ENCODE peak calls at places on chromosome 3, in eight cellular contexts. One of them, this sample, is unnamed.

GRCh38 chr3:48555949-48556795 is 431 bp downstream of the PFKFB4 start:
- DNase-seq in posterior vena cava: no peak
- DNase-seq in NAMALWA: no peak
- DNase-seq in NCI-H446 treated with DMSO at 0.1 percent for 48 hours: no peak
- DNase-seq in fibroblast of lung: no peak
- DNase-seq in naive thymus-derived CD4-positive, alpha-beta T cell: no peak
- DNase-seq in AG10803: no peak
- DNase-seq in activated CD4-positive, alpha-beta T cell treated with anti-CD3 and anti-CD28 coated beads, Interleukin-2, amount 50 U/mL, for 1 hour: no peak
- DNase-seq in this sample: no peak

GRCh38 chr3:46463120-46463867 is 1.4 kb downstream of the LTF start:
- DNase-seq in posterior vena cava: no peak
- DNase-seq in NAMALWA: no peak
- DNase-seq in NCI-H446 treated with DMSO at 0.1 percent for 48 hours: no peak
- DNase-seq in fibroblast of lung: no peak
- DNase-seq in naive thymus-derived CD4-positive, alpha-beta T cell: no peak
- DNase-seq in AG10803: no peak
- DNase-seq in activated CD4-positive, alpha-beta T cell treated with anti-CD3 and anti-CD28 coated beads, Interleukin-2, amount 50 U/mL, for 1 hour: no peak
- DNase-seq in this sample: no peak

GRCh38 chr3:126446301-126446700 is 29.4 kb downstream of the ZXDC start:
- DNase-seq in posterior vena cava: peak; percentile 37
- DNase-seq in NAMALWA: no peak
- DNase-seq in NCI-H446 treated with DMSO at 0.1 percent for 48 hours: no peak
- DNase-seq in fibroblast of lung: no peak
- DNase-seq in naive thymus-derived CD4-positive, alpha-beta T cell: no peak
- DNase-seq in AG10803: no peak
- DNase-seq in activated CD4-positive, alpha-beta T cell treated with anti-CD3 and anti-CD28 coated beads, Interleukin-2, amount 50 U/mL, for 1 hour: no peak
- DNase-seq in this sample: no peak

GRCh38 chr3:31446411-31446810 is 86.3 kb upstream of the STT3B start:
- DNase-seq in posterior vena cava: no peak
- DNase-seq in NAMALWA: no peak
- DNase-seq in NCI-H446 treated with DMSO at 0.1 percent for 48 hours: no peak
- DNase-seq in fibroblast of lung: no peak
- DNase-seq in naive thymus-derived CD4-positive, alpha-beta T cell: no peak
- DNase-seq in AG10803: no peak
- DNase-seq in activated CD4-positive, alpha-beta T cell treated with anti-CD3 and anti-CD28 coated beads, Interleukin-2, amount 50 U/mL, for 1 hour: no peak
- DNase-seq in this sample: no peak

GRCh38 chr3:151709847-151710246 is 23.9 kb upstream of the AADACL2 start:
- DNase-seq in posterior vena cava: no peak
- DNase-seq in NAMALWA: no peak
- DNase-seq in NCI-H446 treated with DMSO at 0.1 percent for 48 hours: no peak
- DNase-seq in fibroblast of lung: peak; percentile 45
- DNase-seq in naive thymus-derived CD4-positive, alpha-beta T cell: no peak
- DNase-seq in AG10803: peak; percentile 3
- DNase-seq in activated CD4-positive, alpha-beta T cell treated with anti-CD3 and anti-CD28 coated beads, Interleukin-2, amount 50 U/mL, for 1 hour: no peak
- DNase-seq in this sample: no peak

GRCh38 chr3:22421589-22421988 is 670.6 kb upstream of the ZNF385D start:
- DNase-seq in posterior vena cava: no peak
- DNase-seq in NAMALWA: no peak
- DNase-seq in NCI-H446 treated with DMSO at 0.1 percent for 48 hours: no peak
- DNase-seq in fibroblast of lung: no peak
- DNase-seq in naive thymus-derived CD4-positive, alpha-beta T cell: no peak
- DNase-seq in AG10803: no peak
- DNase-seq in activated CD4-positive, alpha-beta T cell treated with anti-CD3 and anti-CD28 coated beads, Interleukin-2, amount 50 U/mL, for 1 hour: no peak
- DNase-seq in this sample: no peak

GRCh38 chr3:86988235-86988634 is 2.7 kb downstream of the VGLL3 start:
- DNase-seq in posterior vena cava: no peak
- DNase-seq in NAMALWA: no peak
- DNase-seq in NCI-H446 treated with DMSO at 0.1 percent for 48 hours: no peak
- DNase-seq in fibroblast of lung: peak; percentile 87
- DNase-seq in naive thymus-derived CD4-positive, alpha-beta T cell: no peak
- DNase-seq in AG10803: peak; percentile 86
- DNase-seq in activated CD4-positive, alpha-beta T cell treated with anti-CD3 and anti-CD28 coated beads, Interleukin-2, amount 50 U/mL, for 1 hour: no peak
- DNase-seq in this sample: no peak

GRCh38 chr3:132662212-132662611 is 2.1 kb downstream of the UBA5 start:
- DNase-seq in posterior vena cava: no peak
- DNase-seq in NAMALWA: no peak
- DNase-seq in NCI-H446 treated with DMSO at 0.1 percent for 48 hours: no peak
- DNase-seq in fibroblast of lung: no peak
- DNase-seq in naive thymus-derived CD4-positive, alpha-beta T cell: no peak
- DNase-seq in AG10803: no peak
- DNase-seq in activated CD4-positive, alpha-beta T cell treated with anti-CD3 and anti-CD28 coated beads, Interleukin-2, amount 50 U/mL, for 1 hour: no peak
- DNase-seq in this sample: no peak

GRCh38 chr3:42036483-42036823 is 54.7 kb upstream of the TRAK1 start:
- DNase-seq in posterior vena cava: no peak
- DNase-seq in NAMALWA: peak; percentile 28
- DNase-seq in NCI-H446 treated with DMSO at 0.1 percent for 48 hours: no peak
- DNase-seq in fibroblast of lung: peak; percentile 94
- DNase-seq in naive thymus-derived CD4-positive, alpha-beta T cell: no peak
- DNase-seq in AG10803: peak; percentile 95
- DNase-seq in activated CD4-positive, alpha-beta T cell treated with anti-CD3 and anti-CD28 coated beads, Interleukin-2, amount 50 U/mL, for 1 hour: no peak
- DNase-seq in this sample: no peak

GRCh38 chr3:25386686-25387271 is 41.3 kb upstream of the RARB start:
- DNase-seq in posterior vena cava: no peak
- DNase-seq in NAMALWA: no peak
- DNase-seq in NCI-H446 treated with DMSO at 0.1 percent for 48 hours: no peak
- DNase-seq in fibroblast of lung: no peak
- DNase-seq in naive thymus-derived CD4-positive, alpha-beta T cell: no peak
- DNase-seq in AG10803: peak; percentile 19
- DNase-seq in activated CD4-positive, alpha-beta T cell treated with anti-CD3 and anti-CD28 coated beads, Interleukin-2, amount 50 U/mL, for 1 hour: no peak
- DNase-seq in this sample: no peak

GRCh38 chr3:28039829-28040228 is 201.6 kb upstream of the CMC1 start:
- DNase-seq in posterior vena cava: no peak
- DNase-seq in NAMALWA: no peak
- DNase-seq in NCI-H446 treated with DMSO at 0.1 percent for 48 hours: no peak
- DNase-seq in fibroblast of lung: no peak
- DNase-seq in naive thymus-derived CD4-positive, alpha-beta T cell: no peak
- DNase-seq in AG10803: no peak
- DNase-seq in activated CD4-positive, alpha-beta T cell treated with anti-CD3 and anti-CD28 coated beads, Interleukin-2, amount 50 U/mL, for 1 hour: no peak
- DNase-seq in this sample: no peak

GRCh38 chr3:182837855-182838454 is 44.7 kb downstream of the ATP11B start:
- DNase-seq in posterior vena cava: no peak
- DNase-seq in NAMALWA: peak; percentile 46
- DNase-seq in NCI-H446 treated with DMSO at 0.1 percent for 48 hours: no peak
- DNase-seq in fibroblast of lung: peak; percentile 62
- DNase-seq in naive thymus-derived CD4-positive, alpha-beta T cell: peak; percentile 39
- DNase-seq in AG10803: peak; percentile 50
- DNase-seq in activated CD4-positive, alpha-beta T cell treated with anti-CD3 and anti-CD28 coated beads, Interleukin-2, amount 50 U/mL, for 1 hour: no peak
- DNase-seq in this sample: no peak

GRCh38 chr3:72157782-72158638 is 373.1 kb upstream of the PROK2 start:
- DNase-seq in posterior vena cava: no peak
- DNase-seq in NAMALWA: peak; percentile 20
- DNase-seq in NCI-H446 treated with DMSO at 0.1 percent for 48 hours: no peak
- DNase-seq in fibroblast of lung: no peak
- DNase-seq in naive thymus-derived CD4-positive, alpha-beta T cell: no peak
- DNase-seq in AG10803: no peak
- DNase-seq in activated CD4-positive, alpha-beta T cell treated with anti-CD3 and anti-CD28 coated beads, Interleukin-2, amount 50 U/mL, for 1 hour: no peak
- DNase-seq in this sample: no peak

GRCh38 chr3:124092811-124093210 is 100.9 kb upstream of the ROPN1 start:
- DNase-seq in posterior vena cava: no peak
- DNase-seq in NAMALWA: no peak
- DNase-seq in NCI-H446 treated with DMSO at 0.1 percent for 48 hours: no peak
- DNase-seq in fibroblast of lung: no peak
- DNase-seq in naive thymus-derived CD4-positive, alpha-beta T cell: no peak
- DNase-seq in AG10803: no peak
- DNase-seq in activated CD4-positive, alpha-beta T cell treated with anti-CD3 and anti-CD28 coated beads, Interleukin-2, amount 50 U/mL, for 1 hour: no peak
- DNase-seq in this sample: no peak

GRCh38 chr3:151875759-151876158 is 2.3 kb downstream of the SUCNR1 start:
- DNase-seq in posterior vena cava: no peak
- DNase-seq in NAMALWA: peak; percentile 39
- DNase-seq in NCI-H446 treated with DMSO at 0.1 percent for 48 hours: no peak
- DNase-seq in fibroblast of lung: no peak
- DNase-seq in naive thymus-derived CD4-positive, alpha-beta T cell: no peak
- DNase-seq in AG10803: no peak
- DNase-seq in activated CD4-positive, alpha-beta T cell treated with anti-CD3 and anti-CD28 coated beads, Interleukin-2, amount 50 U/mL, for 1 hour: no peak
- DNase-seq in this sample: no peak

GRCh38 chr3:32325957-32326356 is 65.7 kb upstream of the CMTM7 start:
- DNase-seq in posterior vena cava: no peak
- DNase-seq in NAMALWA: no peak
- DNase-seq in NCI-H446 treated with DMSO at 0.1 percent for 48 hours: peak; percentile 54
- DNase-seq in fibroblast of lung: peak; percentile 25
- DNase-seq in naive thymus-derived CD4-positive, alpha-beta T cell: no peak
- DNase-seq in AG10803: no peak
- DNase-seq in activated CD4-positive, alpha-beta T cell treated with anti-CD3 and anti-CD28 coated beads, Interleukin-2, amount 50 U/mL, for 1 hour: no peak
- DNase-seq in this sample: no peak

GRCh38 chr3:101189786-101190185 is 130.6 kb downstream of the IMPG2 start:
- DNase-seq in posterior vena cava: no peak
- DNase-seq in NAMALWA: no peak
- DNase-seq in NCI-H446 treated with DMSO at 0.1 percent for 48 hours: no peak
- DNase-seq in fibroblast of lung: peak; percentile 65
- DNase-seq in naive thymus-derived CD4-positive, alpha-beta T cell: no peak
- DNase-seq in AG10803: peak; percentile 60
- DNase-seq in activated CD4-positive, alpha-beta T cell treated with anti-CD3 and anti-CD28 coated beads, Interleukin-2, amount 50 U/mL, for 1 hour: no peak
- DNase-seq in this sample: no peak

GRCh38 chr3:4690277-4690676 is 197.1 kb downstream of the ITPR1 start:
- DNase-seq in posterior vena cava: no peak
- DNase-seq in NAMALWA: no peak
- DNase-seq in NCI-H446 treated with DMSO at 0.1 percent for 48 hours: no peak
- DNase-seq in fibroblast of lung: no peak
- DNase-seq in naive thymus-derived CD4-positive, alpha-beta T cell: no peak
- DNase-seq in AG10803: no peak
- DNase-seq in activated CD4-positive, alpha-beta T cell treated with anti-CD3 and anti-CD28 coated beads, Interleukin-2, amount 50 U/mL, for 1 hour: no peak
- DNase-seq in this sample: no peak

GRCh38 chr3:124592658-124593441 is 137.4 kb upstream of the UMPS start:
- DNase-seq in posterior vena cava: no peak
- DNase-seq in NAMALWA: no peak
- DNase-seq in NCI-H446 treated with DMSO at 0.1 percent for 48 hours: no peak
- DNase-seq in fibroblast of lung: no peak
- DNase-seq in naive thymus-derived CD4-positive, alpha-beta T cell: no peak
- DNase-seq in AG10803: no peak
- DNase-seq in activated CD4-positive, alpha-beta T cell treated with anti-CD3 and anti-CD28 coated beads, Interleukin-2, amount 50 U/mL, for 1 hour: no peak
- DNase-seq in this sample: no peak

GRCh38 chr3:177358968-177359600 is 161.8 kb upstream of the TBL1XR1 start:
- DNase-seq in posterior vena cava: peak; percentile 86
- DNase-seq in NAMALWA: peak; percentile 85
- DNase-seq in NCI-H446 treated with DMSO at 0.1 percent for 48 hours: no peak
- DNase-seq in fibroblast of lung: no peak
- DNase-seq in naive thymus-derived CD4-positive, alpha-beta T cell: peak; percentile 61
- DNase-seq in AG10803: no peak
- DNase-seq in activated CD4-positive, alpha-beta T cell treated with anti-CD3 and anti-CD28 coated beads, Interleukin-2, amount 50 U/mL, for 1 hour: peak; percentile 33
- DNase-seq in this sample: peak; percentile 30

GRCh38 chr3:194869482-194870169 is 183.9 kb downstream of the FAM43A start:
- DNase-seq in posterior vena cava: no peak
- DNase-seq in NAMALWA: no peak
- DNase-seq in NCI-H446 treated with DMSO at 0.1 percent for 48 hours: no peak
- DNase-seq in fibroblast of lung: peak; percentile 73
- DNase-seq in naive thymus-derived CD4-positive, alpha-beta T cell: no peak
- DNase-seq in AG10803: peak; percentile 65
- DNase-seq in activated CD4-positive, alpha-beta T cell treated with anti-CD3 and anti-CD28 coated beads, Interleukin-2, amount 50 U/mL, for 1 hour: no peak
- DNase-seq in this sample: no peak

GRCh38 chr3:82467051-82467450 is 705.6 kb upstream of the GBE1 start:
- DNase-seq in posterior vena cava: no peak
- DNase-seq in NAMALWA: no peak
- DNase-seq in NCI-H446 treated with DMSO at 0.1 percent for 48 hours: no peak
- DNase-seq in fibroblast of lung: no peak
- DNase-seq in naive thymus-derived CD4-positive, alpha-beta T cell: no peak
- DNase-seq in AG10803: no peak
- DNase-seq in activated CD4-positive, alpha-beta T cell treated with anti-CD3 and anti-CD28 coated beads, Interleukin-2, amount 50 U/mL, for 1 hour: no peak
- DNase-seq in this sample: no peak

GRCh38 chr3:108008931-108009635 is 81.7 kb downstream of the CD47 start:
- DNase-seq in posterior vena cava: no peak
- DNase-seq in NAMALWA: peak; percentile 11
- DNase-seq in NCI-H446 treated with DMSO at 0.1 percent for 48 hours: no peak
- DNase-seq in fibroblast of lung: no peak
- DNase-seq in naive thymus-derived CD4-positive, alpha-beta T cell: no peak
- DNase-seq in AG10803: peak; percentile 84
- DNase-seq in activated CD4-positive, alpha-beta T cell treated with anti-CD3 and anti-CD28 coated beads, Interleukin-2, amount 50 U/mL, for 1 hour: no peak
- DNase-seq in this sample: no peak

GRCh38 chr3:31724681-31725080 is 192.0 kb downstream of the STT3B start:
- DNase-seq in posterior vena cava: no peak
- DNase-seq in NAMALWA: peak; percentile 67
- DNase-seq in NCI-H446 treated with DMSO at 0.1 percent for 48 hours: no peak
- DNase-seq in fibroblast of lung: peak; percentile 49
- DNase-seq in naive thymus-derived CD4-positive, alpha-beta T cell: no peak
- DNase-seq in AG10803: peak; percentile 5
- DNase-seq in activated CD4-positive, alpha-beta T cell treated with anti-CD3 and anti-CD28 coated beads, Interleukin-2, amount 50 U/mL, for 1 hour: no peak
- DNase-seq in this sample: no peak

GRCh38 chr3:43892535-43892934 is 201.8 kb downstream of the ABHD5 start:
- DNase-seq in posterior vena cava: no peak
- DNase-seq in NAMALWA: peak; percentile 84
- DNase-seq in NCI-H446 treated with DMSO at 0.1 percent for 48 hours: no peak
- DNase-seq in fibroblast of lung: no peak
- DNase-seq in naive thymus-derived CD4-positive, alpha-beta T cell: no peak
- DNase-seq in AG10803: no peak
- DNase-seq in activated CD4-positive, alpha-beta T cell treated with anti-CD3 and anti-CD28 coated beads, Interleukin-2, amount 50 U/mL, for 1 hour: no peak
- DNase-seq in this sample: no peak

GRCh38 chr3:100647171-100647570 is 37.8 kb downstream of the ADGRG7 start:
- DNase-seq in posterior vena cava: no peak
- DNase-seq in NAMALWA: no peak
- DNase-seq in NCI-H446 treated with DMSO at 0.1 percent for 48 hours: no peak
- DNase-seq in fibroblast of lung: no peak
- DNase-seq in naive thymus-derived CD4-positive, alpha-beta T cell: no peak
- DNase-seq in AG10803: no peak
- DNase-seq in activated CD4-positive, alpha-beta T cell treated with anti-CD3 and anti-CD28 coated beads, Interleukin-2, amount 50 U/mL, for 1 hour: no peak
- DNase-seq in this sample: no peak

GRCh38 chr3:33791477-33792166 is 6.8 kb upstream of the PDCD6IP start:
- DNase-seq in posterior vena cava: peak; percentile 59
- DNase-seq in NAMALWA: no peak
- DNase-seq in NCI-H446 treated with DMSO at 0.1 percent for 48 hours: no peak
- DNase-seq in fibroblast of lung: peak; percentile 29
- DNase-seq in naive thymus-derived CD4-positive, alpha-beta T cell: no peak
- DNase-seq in AG10803: no peak
- DNase-seq in activated CD4-positive, alpha-beta T cell treated with anti-CD3 and anti-CD28 coated beads, Interleukin-2, amount 50 U/mL, for 1 hour: no peak
- DNase-seq in this sample: peak; percentile 14

GRCh38 chr3:25648107-25648535 is 16.6 kb downstream of the TOP2B start:
- DNase-seq in posterior vena cava: no peak
- DNase-seq in NAMALWA: peak; percentile 93
- DNase-seq in NCI-H446 treated with DMSO at 0.1 percent for 48 hours: peak; percentile 53
- DNase-seq in fibroblast of lung: peak; percentile 86
- DNase-seq in naive thymus-derived CD4-positive, alpha-beta T cell: peak; percentile 76
- DNase-seq in AG10803: peak; percentile 77
- DNase-seq in activated CD4-positive, alpha-beta T cell treated with anti-CD3 and anti-CD28 coated beads, Interleukin-2, amount 50 U/mL, for 1 hour: peak; percentile 81
- DNase-seq in this sample: peak; percentile 65

GRCh38 chr3:61858054-61858453 is 296.7 kb downstream of the PTPRG start:
- DNase-seq in posterior vena cava: no peak
- DNase-seq in NAMALWA: peak; percentile 1
- DNase-seq in NCI-H446 treated with DMSO at 0.1 percent for 48 hours: no peak
- DNase-seq in fibroblast of lung: peak; percentile 69
- DNase-seq in naive thymus-derived CD4-positive, alpha-beta T cell: no peak
- DNase-seq in AG10803: peak; percentile 51
- DNase-seq in activated CD4-positive, alpha-beta T cell treated with anti-CD3 and anti-CD28 coated beads, Interleukin-2, amount 50 U/mL, for 1 hour: no peak
- DNase-seq in this sample: no peak

GRCh38 chr3:134249935-134250716 is 533 bp downstream of the RYK start:
- DNase-seq in posterior vena cava: peak; percentile 86
- DNase-seq in NAMALWA: peak; percentile 84
- DNase-seq in NCI-H446 treated with DMSO at 0.1 percent for 48 hours: peak; percentile 2
- DNase-seq in fibroblast of lung: peak; percentile 28
- DNase-seq in naive thymus-derived CD4-positive, alpha-beta T cell: peak; percentile 57
- DNase-seq in AG10803: peak; percentile 40
- DNase-seq in activated CD4-positive, alpha-beta T cell treated with anti-CD3 and anti-CD28 coated beads, Interleukin-2, amount 50 U/mL, for 1 hour: peak; percentile 32
- DNase-seq in this sample: peak; percentile 20

GRCh38 chr3:123843668-123844067 is 40.5 kb downstream of the MYLK start:
- DNase-seq in posterior vena cava: no peak
- DNase-seq in NAMALWA: no peak
- DNase-seq in NCI-H446 treated with DMSO at 0.1 percent for 48 hours: no peak
- DNase-seq in fibroblast of lung: peak; percentile 21
- DNase-seq in naive thymus-derived CD4-positive, alpha-beta T cell: no peak
- DNase-seq in AG10803: peak; percentile 69
- DNase-seq in activated CD4-positive, alpha-beta T cell treated with anti-CD3 and anti-CD28 coated beads, Interleukin-2, amount 50 U/mL, for 1 hour: no peak
- DNase-seq in this sample: no peak

GRCh38 chr3:175777965-175778364 is 918.8 kb downstream of the NAALADL2 start:
- DNase-seq in posterior vena cava: no peak
- DNase-seq in NAMALWA: no peak
- DNase-seq in NCI-H446 treated with DMSO at 0.1 percent for 48 hours: no peak
- DNase-seq in fibroblast of lung: no peak
- DNase-seq in naive thymus-derived CD4-positive, alpha-beta T cell: no peak
- DNase-seq in AG10803: no peak
- DNase-seq in activated CD4-positive, alpha-beta T cell treated with anti-CD3 and anti-CD28 coated beads, Interleukin-2, amount 50 U/mL, for 1 hour: no peak
- DNase-seq in this sample: no peak

GRCh38 chr3:194073926-194074325 is 62.0 kb upstream of the HES1 start:
- DNase-seq in posterior vena cava: no peak
- DNase-seq in NAMALWA: no peak
- DNase-seq in NCI-H446 treated with DMSO at 0.1 percent for 48 hours: no peak
- DNase-seq in fibroblast of lung: no peak
- DNase-seq in naive thymus-derived CD4-positive, alpha-beta T cell: no peak
- DNase-seq in AG10803: no peak
- DNase-seq in activated CD4-positive, alpha-beta T cell treated with anti-CD3 and anti-CD28 coated beads, Interleukin-2, amount 50 U/mL, for 1 hour: no peak
- DNase-seq in this sample: no peak

GRCh38 chr3:192122832-192123594 is 604.3 kb downstream of the FGF12 start:
- DNase-seq in posterior vena cava: no peak
- DNase-seq in NAMALWA: no peak
- DNase-seq in NCI-H446 treated with DMSO at 0.1 percent for 48 hours: no peak
- DNase-seq in fibroblast of lung: no peak
- DNase-seq in naive thymus-derived CD4-positive, alpha-beta T cell: no peak
- DNase-seq in AG10803: no peak
- DNase-seq in activated CD4-positive, alpha-beta T cell treated with anti-CD3 and anti-CD28 coated beads, Interleukin-2, amount 50 U/mL, for 1 hour: no peak
- DNase-seq in this sample: no peak